ENCODE peak calls at places on chromosomes 16 and 17, in nine cellular contexts. A is brain microvascular endothelial cell, C is PC-3, W is breast epithelium, T is tibial nerve, Z is mammary epithelial cell, F is heart left ventricle, G is kidney, Y is thoracic aorta. D is an unnamed sample.

GRCh38 chr17:70787721-70788120 is 618.4 kb downstream of the KCNJ2 start:
- DNase-seq in F (no peak), Z (no peak), Y (no peak), T (no peak), A (no peak), W (no peak), C (no peak), G (no peak), D (no peak)

GRCh38 chr16:81786321-81786720 is 7.2 kb downstream of the PLCG2 start:
- DNase-seq in T (no peak), G (no peak), A (peak; percentile 41), C (peak; percentile 65), W (no peak), Z (peak; percentile 84), F (no peak), Y (no peak), D (no peak)

GRCh38 chr16:86566966-86567700 is 504 bp downstream of the FOXC2 start:
- DNase-seq in T (no peak), F (no peak), A (peak; percentile 68), W (no peak), G (peak; percentile 80), Y (no peak), C (no peak), Z (peak; percentile 73), D (no peak)

GRCh38 chr16:12339686-12340085 is 363.2 kb downstream of the SNX29 start:
- DNase-seq in G (no peak), Z (no peak), W (no peak), Y (no peak), A (peak; percentile 36), F (no peak), T (no peak), C (no peak), D (no peak)

GRCh38 chr17:11383157-11383556 is 142.1 kb downstream of the SHISA6 start:
- DNase-seq in T (no peak), Z (no peak), F (no peak), A (no peak), G (no peak), C (no peak), Y (no peak), W (no peak), D (no peak)

GRCh38 chr16:1745900-1746692 is 25.2 kb downstream of the NME3 start:
- DNase-seq in F (no peak), C (peak; percentile 4), Y (no peak), W (no peak), T (no peak), A (peak; percentile 93), Z (no peak), G (no peak), D (no peak)

GRCh38 chr16:11187522-11187921 is 68.5 kb downstream of the SOCS1 start:
- DNase-seq in F (no peak), Y (no peak), G (no peak), T (no peak), W (no peak), A (no peak), C (no peak), Z (no peak), D (no peak)

GRCh38 chr16:49857423-49858181 is 1.7 kb upstream of the ZNF423 start:
- DNase-seq in G (peak; percentile 80), C (peak; percentile 32), W (no peak), T (no peak), A (peak; percentile 46), F (peak; percentile 55), Z (peak; percentile 37), Y (no peak), D (no peak)

GRCh38 chr17:70106551-70106950 is 31.5 kb downstream of the KCNJ16 start:
- DNase-seq in A (no peak), T (no peak), C (no peak), F (no peak), G (no peak), Z (no peak), W (no peak), Y (no peak), D (no peak)

GRCh38 chr16:85649411-85649977 is 36.4 kb downstream of the GSE1 start:
- DNase-seq in W (no peak), F (no peak), Y (no peak), A (no peak), C (no peak), T (no peak), Z (no peak), G (no peak), D (no peak)

GRCh38 chr16:56506941-56507340 is 12.9 kb downstream of the BBS2 start:
- DNase-seq in T (no peak), Z (peak; percentile 70), W (no peak), Y (no peak), A (no peak), C (peak; percentile 33), G (no peak), F (no peak), D (peak; percentile 20)

GRCh38 chr16:12646490-12647274 is 157.0 kb downstream of the CPPED1 start:
- DNase-seq in A (peak; percentile 42), Z (no peak), Y (no peak), F (no peak), G (no peak), T (peak; percentile 21), C (no peak), W (no peak), D (no peak)

GRCh38 chr17:67055811-67056745 is 11.7 kb downstream of the CACNG1 start:
- DNase-seq in W (peak; percentile 7), F (no peak), G (no peak), T (no peak), Z (no peak), Y (no peak), C (no peak), A (no peak), D (no peak)

GRCh38 chr16:57383276-57384247 is 11.3 kb downstream of the CX3CL1 start:
- DNase-seq in A (peak; percentile 9), F (no peak), C (peak; percentile 31), Z (no peak), G (no peak), T (no peak), W (peak; percentile 57), Y (no peak), D (no peak)

GRCh38 chr17:76641501-76641900 is 2.1 kb downstream of the ST6GALNAC1 start:
- DNase-seq in T (no peak), W (no peak), G (no peak), A (no peak), Z (peak; percentile 17), Y (no peak), C (peak; percentile 98), F (no peak), D (no peak)

GRCh38 chr17:3513305-3514035 is 37.7 kb downstream of the ASPA start:
- DNase-seq in W (no peak), Z (no peak), C (no peak), A (no peak), F (no peak), G (no peak), Y (no peak), T (no peak), D (no peak)

GRCh38 chr17:1182831-1183578 is 3.2 kb upstream of the ABR start:
- DNase-seq in F (no peak), Z (no peak), T (no peak), G (peak; percentile 72), C (no peak), A (peak; percentile 58), Y (no peak), W (no peak), D (no peak)

GRCh38 chr17:50094753-50095616 is at the start of gene PDK2:
- DNase-seq in G (peak; percentile 98), C (peak; percentile 99), F (peak; percentile 97), W (peak; percentile 98), A (peak; percentile 92), T (peak; percentile 93), Y (peak; percentile 85), Z (peak; percentile 87), D (peak; percentile 68)

GRCh38 chr17:44543213-44543904 is 13.9 kb upstream of the FZD2 start:
- DNase-seq in W (no peak), Z (peak; percentile 57), Y (no peak), G (no peak), T (no peak), F (no peak), C (peak; percentile 95), A (peak; percentile 86), D (peak; percentile 77)

GRCh38 chr17:37844977-37845293 is 79.3 kb upstream of the TBC1D3K start:
- DNase-seq in Y (no peak), Z (no peak), A (no peak), W (no peak), C (no peak), T (no peak), G (no peak), F (no peak), D (no peak)
- TF ChIP-seq CTCF in Y (no peak), Z (no peak), A (no peak), W (no peak), C (no peak), T (no peak), G (no peak), F (no peak), D (no peak)

DNA sequence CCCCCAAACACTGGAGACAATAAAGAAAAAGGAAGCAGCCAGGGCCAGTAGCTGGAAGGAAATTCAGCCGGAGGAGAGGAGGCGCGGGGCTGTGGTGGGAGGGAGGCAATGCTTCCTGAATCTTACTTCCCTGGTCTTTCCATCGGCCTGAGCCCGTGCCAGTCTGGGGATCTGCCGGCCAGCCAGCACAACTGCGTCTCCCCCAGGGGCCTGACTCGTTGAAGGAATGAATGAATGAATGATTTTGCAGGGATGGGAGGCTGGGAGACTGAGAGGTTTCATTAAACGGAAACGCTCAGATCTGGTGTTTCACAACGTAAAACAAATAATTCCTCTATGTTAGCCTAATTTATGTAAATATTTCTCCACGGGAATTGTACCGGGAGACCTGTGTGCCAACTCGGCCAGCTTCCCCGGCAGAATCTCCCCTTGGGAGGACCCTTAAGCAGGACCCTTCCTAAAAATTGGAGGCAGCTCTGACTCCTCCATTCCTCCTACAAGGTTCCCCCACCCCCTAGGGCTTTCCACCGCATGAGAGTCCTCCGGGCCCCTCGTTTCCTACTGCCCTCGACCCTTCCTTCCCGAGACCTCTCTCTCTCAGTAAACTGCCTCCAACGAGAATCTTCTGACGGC is 1.3 kb upstream of the BAIAP2 start:
- DNase-seq in F (no peak), Z (no peak), A (no peak), G (peak; percentile 63), C (no peak), T (no peak), W (no peak), Y (no peak), D (no peak)
- H3K4me3 ChIP-seq in F (peak overlapping the region; percentile 78), Z (peak overlapping the region; percentile 70), A (peak overlapping the region; percentile 60), G (peak overlapping the region; percentile 73), C (peak overlapping the region; percentile 89), T (peak overlapping the region; percentile 43), W (peak overlapping the region; percentile 74), Y (peak overlapping the region; percentile 71), D (peak overlapping the region; percentile 56)

DNA sequence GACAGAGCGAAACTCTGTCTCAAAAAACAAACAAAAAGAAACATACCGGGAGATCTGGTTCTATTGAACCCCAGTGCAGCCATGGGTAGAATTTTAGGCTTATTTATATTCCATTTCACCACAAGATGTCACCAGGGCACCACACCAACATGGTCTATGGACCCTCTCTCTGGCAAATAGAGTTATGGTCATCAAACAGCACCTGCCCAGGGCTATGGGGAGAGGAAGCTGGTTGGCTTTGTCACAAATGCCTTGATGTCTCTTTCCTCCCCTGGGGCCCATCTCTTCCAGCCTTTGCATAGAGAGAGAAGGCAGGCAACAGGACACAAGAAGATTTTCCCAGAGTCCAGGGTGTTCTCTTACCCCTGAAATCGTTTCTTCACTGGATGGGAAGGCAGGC is 128.4 kb downstream of the WWOX start:
- DNase-seq in A (no peak), Y (no peak), C (peak; percentile 39), W (no peak), T (no peak), F (no peak), G (no peak), Z (no peak), D (no peak)
- TF ChIP-seq CTCF in A (no peak), Y (no peak), C (peak; percentile 47), W (no peak), T (no peak), F (peak; percentile 42), G (peak; percentile 24), Z (no peak), D (no peak)

GRCh38 chr16:71627631-71628236 is 1.8 kb downstream of the MARVELD3 start:
- DNase-seq in T (no peak), G (no peak), C (no peak), W (no peak), F (no peak), Y (no peak), A (no peak), Z (no peak), D (no peak)
- H3K4me3 ChIP-seq in T (no peak overlapping the region), G (peak overlapping the region; percentile 69), C (no peak overlapping the region), W (peak overlapping the region; percentile 80), F (no peak overlapping the region), Y (no peak overlapping the region), A (no peak overlapping the region), Z (no peak overlapping the region), D (no peak overlapping the region)

D was measured in AG09309.